ENCODE peak calls at places on chromosome 19, in nine cellular contexts. K is osteocyte; S is putamen; Y is ascending aorta; W is MCF 10A; N is GM23248; R is lower lobe of right lung; X is stimulated activated CD4-positive, alpha-beta T cell treated with anti-CD3 and anti-CD28 coated beads, Interleukin-4, amount 100 ng/mL, for 1 hour; F is NCI-H69. Q is an unnamed sample.

GRCh38 chr19:2327773-2328400 is 499 bp downstream of the LSM7 start:
- DNase-seq in N (peak), K (no peak), F (peak), W (peak), X (peak), S (peak), Y (no peak), R (no peak), Q (peak)

GRCh38 chr19:43798546-43799409 is 3.5 kb downstream of the LYPD5 start:
- DNase-seq in S (peak), R (peak), X (peak), K (no peak), Y (no peak), W (peak), N (peak), F (peak), Q (peak)

GRCh38 chr19:10861118-10861651 is 10.2 kb upstream of the CARM1 start:
- DNase-seq in S (no peak), X (peak), W (peak), K (no peak), F (peak), Y (no peak), N (peak), R (peak), Q (peak)

GRCh38 chr19:42197375-42197817 is 20.1 kb downstream of the DEDD2 start:
- DNase-seq in Y (no peak), F (no peak), N (no peak), R (peak), S (no peak), W (peak), X (no peak), K (no peak), Q (no peak)

GRCh38 chr19:47379398-47379938 is 30.4 kb downstream of the DHX34 start:
- DNase-seq in N (no peak), F (peak), S (peak), K (no peak), R (no peak), X (no peak), Y (no peak), W (no peak), Q (no peak)

GRCh38 chr19:46461537-46461936 is 9.8 kb downstream of the PNMA8A start:
- DNase-seq in N (no peak), S (no peak), X (no peak), K (no peak), F (peak), Y (no peak), R (no peak), W (peak), Q (no peak)

GRCh38 chr19:8459520-8460260 is 14.9 kb downstream of the HNRNPM start:
- DNase-seq in W (peak), X (no peak), Y (no peak), F (no peak), R (no peak), K (no peak), S (no peak), N (peak), Q (no peak)

GRCh38 chr19:45179063-45179847 is 671 bp downstream of the BLOC1S3 start:
- DNase-seq in N (peak), S (no peak), X (peak), R (peak), W (peak), Y (no peak), K (no peak), F (peak), Q (peak)

GRCh38 chr19:10604460-10604980 is 17.4 kb upstream of the AP1M2 start:
- DNase-seq in R (peak), W (no peak), K (no peak), N (no peak), F (no peak), Y (no peak), X (peak), S (no peak), Q (no peak)

GRCh38 chr19:47786566-47786965 is 8.1 kb downstream of the SELENOW start:
- DNase-seq in R (no peak), W (no peak), S (no peak), N (no peak), X (no peak), F (no peak), K (no peak), Y (no peak), Q (no peak)

GRCh38 chr19:38425810-38426466 is at the start of gene RASGRP4:
- DNase-seq in Y (no peak), X (peak), W (no peak), S (peak), K (no peak), R (peak), N (no peak), F (no peak), Q (no peak)

GRCh38 chr19:2970201-2970838 is 7.0 kb upstream of the TLE6 start:
- DNase-seq in S (no peak), R (no peak), K (no peak), W (no peak), N (peak), Y (no peak), X (no peak), F (peak), Q (no peak)

GRCh38 chr19:48859711-48860572 is 8.5 kb downstream of the PLEKHA4 start:
- DNase-seq in W (no peak), N (no peak), R (peak), Y (no peak), F (no peak), K (no peak), S (no peak), X (no peak), Q (no peak)

GRCh38 chr19:18488838-18489626 is 32.8 kb downstream of the ELL start:
- DNase-seq in Y (no peak), N (no peak), W (peak), R (no peak), S (peak), F (peak), K (no peak), X (no peak), Q (no peak)

GRCh38 chr19:517721-518136 is 10.4 kb downstream of the TPGS1 start:
- DNase-seq in W (no peak), F (no peak), Y (no peak), K (no peak), N (no peak), X (no peak), S (no peak), R (no peak), Q (no peak)

GRCh38 chr19:45508931-45509691 is 1.8 kb downstream of the VASP start:
- DNase-seq in S (no peak), Y (peak), N (peak), X (no peak), K (no peak), F (peak), R (peak), W (peak), Q (peak)

GRCh38 chr19:40990972-40991381 is at the start of gene CYP2B6:
- DNase-seq in W (no peak), Y (no peak), K (no peak), R (no peak), F (no peak), S (no peak), X (no peak), N (no peak), Q (no peak)

GRCh38 chr19:34328982-34329381 is 36.0 kb upstream of the GPI start:
- DNase-seq in R (no peak), Y (no peak), X (no peak), S (no peak), N (no peak), F (peak), W (no peak), K (no peak), Q (no peak)

GRCh38 chr19:31314849-31315620 is 34.2 kb downstream of the TSHZ3 start:
- DNase-seq in K (no peak), R (no peak), X (no peak), W (no peak), N (peak), S (no peak), F (no peak), Y (no peak), Q (no peak)

GRCh38 chr19:49498475-49498874 is 2.2 kb downstream of the RPS11 start:
- DNase-seq in X (no peak), F (no peak), W (no peak), Y (no peak), N (no peak), K (no peak), R (no peak), S (no peak), Q (no peak)

GRCh38 chr19:16626796-16627193 is 1.2 kb downstream of the MED26 start:
- DNase-seq in Y (no peak), R (no peak), F (no peak), X (peak), K (no peak), S (no peak), W (no peak), N (peak), Q (peak)

GRCh38 chr19:489418-490196 is 6.7 kb upstream of the MADCAM1 start:
- DNase-seq in K (no peak), R (no peak), F (peak), X (no peak), W (no peak), S (peak), Y (no peak), N (peak), Q (peak)

GRCh38 chr19:45499196-45500180 is 1.2 kb downstream of the PPM1N start:
- DNase-seq in K (no peak), X (peak), S (no peak), N (peak), Y (no peak), R (peak), W (peak), F (peak), Q (no peak)